ENCODE peak calls at places on chromosomes 5 and 9, in seven cellular contexts. M is cardiac fibroblast, U is mammary epithelial cell, Z is foreskin fibroblast, O is GM23248, S is MM.1S, Y is heart right ventricle. W is an unnamed sample.

GRCh38 chr5:113125371-113125770 is 148.8 kb downstream of the DCP2 start:
- DNase-seq in Y (no peak), S (no peak), U (no peak), Z (no peak), O (no peak), M (no peak), W (no peak)

GRCh38 chr5:113606298-113607134 is 93.0 kb downstream of the YTHDC2 start:
- DNase-seq in S (peak), O (peak), U (peak), M (peak), Z (peak), Y (no peak), W (peak)

GRCh38 chr5:114789773-114790402 is 379.8 kb downstream of the TRIM36 start:
- DNase-seq in Y (no peak), U (peak), O (peak), Z (no peak), S (peak), M (peak), W (peak)

GRCh38 chr5:50623666-50624065 is 42.8 kb upstream of the PARP8 start:
- DNase-seq in Y (no peak), U (peak), M (no peak), Z (no peak), O (no peak), S (no peak), W (no peak)

GRCh38 chr5:84614907-84615306 is 230.2 kb upstream of the EDIL3 start:
- DNase-seq in U (no peak), S (no peak), O (no peak), Z (no peak), Y (no peak), M (no peak), W (no peak)

GRCh38 chr9:81076131-81076530 is 613.2 kb downstream of the TLE1 start:
- DNase-seq in S (no peak), M (no peak), Y (no peak), O (no peak), Z (no peak), U (no peak), W (no peak)

GRCh38 chr5:6118691-6119090 is 259.7 kb downstream of the MED10 start:
- DNase-seq in O (no peak), U (no peak), Y (no peak), M (no peak), S (no peak), Z (no peak), W (no peak)

GRCh38 chr5:134957920-134958608 is 9.6 kb upstream of the CATSPER3 start:
- DNase-seq in U (no peak), Z (no peak), Y (no peak), S (no peak), M (no peak), O (no peak), W (no peak)

GRCh38 chr9:113477058-113477457 is 13.5 kb downstream of the RGS3 start:
- DNase-seq in O (no peak), S (no peak), Z (no peak), U (no peak), M (no peak), Y (no peak), W (no peak)

GRCh38 chr9:95127249-95128176 is 190.0 kb downstream of the FANCC start:
- DNase-seq in O (peak), Z (peak), U (peak), Y (peak), S (peak), M (peak), W (peak)

GRCh38 chr5:122007445-122008010 is 45.8 kb downstream of the SRFBP1 start:
- DNase-seq in U (no peak), Y (no peak), O (no peak), S (no peak), M (no peak), Z (no peak), W (no peak)

GRCh38 chr9:16809912-16810610 is 60.4 kb downstream of the BNC2 start:
- DNase-seq in S (no peak), Z (no peak), U (peak), M (no peak), O (no peak), Y (no peak), W (no peak)

GRCh38 chr9:31542384-31543055 is 841.9 kb upstream of the ACO1 start:
- DNase-seq in M (peak), O (peak), Z (peak), S (peak), U (peak), Y (no peak), W (peak)

GRCh38 chr5:10308844-10309243 is 1.1 kb upstream of the CMBL start:
- DNase-seq in Z (no peak), S (no peak), U (no peak), Y (no peak), O (no peak), M (no peak), W (no peak)

GRCh38 chr5:151772029-151772867 is 494 bp downstream of the G3BP1 start:
- DNase-seq in O (peak), S (peak), Y (peak), U (peak), Z (no peak), M (peak), W (no peak)

GRCh38 chr5:38258319-38259061 is at the start of gene EGFLAM:
- DNase-seq in U (peak), O (peak), Y (peak), M (no peak), S (no peak), Z (peak), W (no peak)

GRCh38 chr5:6710078-6710477 is 3.2 kb upstream of the TENT4A start:
- DNase-seq in M (no peak), U (no peak), Z (no peak), O (no peak), Y (no peak), S (no peak), W (no peak)

GRCh38 chr5:145511351-145511750 is 323.8 kb downstream of the PRELID2 start:
- DNase-seq in S (no peak), Y (no peak), Z (no peak), M (no peak), O (no peak), U (no peak), W (no peak)

GRCh38 chr9:92616199-92617129 is 53.5 kb downstream of the IPPK start:
- DNase-seq in M (peak), U (no peak), S (no peak), O (peak), Y (no peak), Z (no peak), W (no peak)

GRCh38 chr9:138061631-138062030 is 184.0 kb downstream of the CACNA1B start:
- DNase-seq in Z (no peak), Y (no peak), O (no peak), S (no peak), U (no peak), M (no peak), W (no peak)

GRCh38 chr9:16618524-16618923 is 251.9 kb downstream of the BNC2 start:
- DNase-seq in O (peak), S (no peak), M (no peak), Z (no peak), U (no peak), Y (no peak), W (no peak)

GRCh38 chr9:125359011-125359410 is 97.4 kb downstream of the GAPVD1 start:
- DNase-seq in M (no peak), S (no peak), U (no peak), O (no peak), Z (no peak), Y (no peak), W (no peak)

GRCh38 chr9:135500071-135500524 is 384 bp upstream of the MRPS2 start:
- DNase-seq in U (no peak), Y (no peak), Z (no peak), M (peak), O (peak), S (no peak), W (peak)

GRCh38 chr5:53476531-53477480 is 3.6 kb upstream of the FST start:
- DNase-seq in O (no peak), S (no peak), Y (no peak), M (no peak), U (no peak), Z (no peak), W (no peak)

DNA sequence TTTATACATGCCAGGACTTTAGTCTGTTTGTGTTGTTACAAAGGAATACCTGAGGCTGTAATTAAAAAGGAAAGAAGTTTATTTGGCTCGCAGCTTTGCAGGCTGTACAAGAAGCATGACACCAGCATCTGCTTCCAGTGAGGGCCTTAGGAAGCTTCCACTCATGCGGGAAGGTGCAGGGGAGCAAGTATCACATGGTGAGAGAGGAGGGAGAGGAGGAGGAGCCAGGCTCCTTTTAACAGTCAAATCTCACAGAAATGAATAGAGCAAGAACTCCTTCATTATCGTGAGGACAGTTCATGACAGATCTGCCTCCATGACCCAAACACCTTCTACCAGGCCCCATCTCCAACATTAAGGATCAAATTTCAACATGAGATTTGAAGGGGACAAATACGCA is 18.7 kb upstream of the C5orf46 start:
- DNase-seq in M (no peak), Z (no peak), Y (no peak), S (no peak), O (no peak), U (no peak), W (no peak)
- H3K4me3 ChIP-seq in M (no peak), Z (no peak), Y (no peak), S (no peak), O (no peak), U (no peak), W (no peak)

DNA sequence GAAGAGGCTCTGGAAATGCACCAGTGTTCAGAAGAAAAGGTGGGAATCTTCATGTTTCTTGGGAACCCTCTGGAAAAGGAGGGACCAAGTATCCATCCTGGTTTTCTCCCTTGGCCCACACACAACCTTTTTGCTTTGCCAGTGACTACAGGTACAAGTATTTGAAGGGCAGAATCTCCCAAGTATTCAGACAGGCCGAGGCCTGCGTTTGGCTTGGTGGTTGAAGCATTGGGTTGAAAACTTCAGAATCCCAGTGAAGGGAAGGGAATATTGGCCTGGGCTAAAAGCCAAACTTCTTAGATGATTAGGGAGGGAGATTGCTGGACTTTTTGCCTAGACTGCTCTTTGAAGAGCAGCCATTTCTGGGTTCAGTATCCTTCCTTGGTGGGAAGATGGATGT is 71.9 kb downstream of the UBAP1 start:
- DNase-seq in S (no peak), U (peak), O (no peak), Z (no peak), M (no peak), Y (no peak), W (no peak)
- H3K4me3 ChIP-seq in S (no peak), U (no peak), O (no peak), Z (no peak), M (no peak), Y (no peak), W (no peak)

GRCh38 chr9:130556396-130557076 is 22.8 kb upstream of the FUBP3 start:
- DNase-seq in S (no peak), U (no peak), Y (no peak), M (no peak), O (no peak), Z (no peak), W (no peak)
- H3K4me3 ChIP-seq in S (no peak), U (no peak), Y (no peak), M (no peak), O (no peak), Z (no peak), W (no peak)

GRCh38 chr9:122218885-122219855 is 9.6 kb downstream of the LHX6 start:
- DNase-seq in Y (no peak), S (no peak), Z (no peak), M (no peak), U (no peak), O (peak), W (no peak)
- H3K4me3 ChIP-seq in Y (peak), S (no peak), Z (no peak), M (no peak), U (no peak), O (peak), W (peak)

GRCh38 chr9:128276574-128277270 is 646 bp downstream of the SWI5 start:
- DNase-seq in U (peak), Z (no peak), O (peak), M (peak), S (no peak), Y (peak), W (no peak)

GRCh38 chr9:128276008-128276573 is at the start of gene SWI5:
- DNase-seq in S (peak), Z (peak), O (peak), M (peak), U (peak), Y (peak), W (peak)

GRCh38 chr9:128275198-128276007 is at the start of gene GOLGA2:
- DNase-seq in Y (no peak), S (no peak), U (no peak), O (peak), M (peak), Z (peak), W (no peak)

GRCh38 chr9:128271512-128271911 is 4.3 kb downstream of the GOLGA2 start:
- DNase-seq in Z (no peak), O (no peak), Y (no peak), M (no peak), U (no peak), S (no peak), W (no peak)

DNA sequence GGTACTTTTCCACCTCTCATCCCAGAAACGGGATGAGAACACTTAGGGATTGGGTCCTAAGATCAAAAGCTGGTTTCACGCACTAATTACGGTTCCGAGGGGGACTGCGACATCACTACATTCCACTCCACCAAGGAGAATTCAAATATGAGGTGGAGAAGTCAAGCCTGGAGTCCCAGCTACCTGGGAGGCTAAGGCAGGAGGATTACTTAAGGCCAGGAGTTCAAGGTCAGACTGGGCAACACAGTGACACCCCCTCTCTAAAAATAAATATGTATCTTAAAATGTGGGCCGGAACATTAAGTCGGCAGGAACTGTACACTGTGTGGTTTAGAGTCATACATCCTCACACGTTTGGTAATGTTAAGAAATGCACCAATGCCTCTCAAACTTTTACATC is 1.6 kb downstream of the GOLGA2 start:
- DNase-seq in Z (no peak), Y (no peak), M (no peak), O (peak), S (no peak), U (no peak), W (no peak)
- H3K4me3 ChIP-seq in Z (peak), Y (no peak), M (no peak), O (peak), S (no peak), U (peak), W (no peak)

DNA sequence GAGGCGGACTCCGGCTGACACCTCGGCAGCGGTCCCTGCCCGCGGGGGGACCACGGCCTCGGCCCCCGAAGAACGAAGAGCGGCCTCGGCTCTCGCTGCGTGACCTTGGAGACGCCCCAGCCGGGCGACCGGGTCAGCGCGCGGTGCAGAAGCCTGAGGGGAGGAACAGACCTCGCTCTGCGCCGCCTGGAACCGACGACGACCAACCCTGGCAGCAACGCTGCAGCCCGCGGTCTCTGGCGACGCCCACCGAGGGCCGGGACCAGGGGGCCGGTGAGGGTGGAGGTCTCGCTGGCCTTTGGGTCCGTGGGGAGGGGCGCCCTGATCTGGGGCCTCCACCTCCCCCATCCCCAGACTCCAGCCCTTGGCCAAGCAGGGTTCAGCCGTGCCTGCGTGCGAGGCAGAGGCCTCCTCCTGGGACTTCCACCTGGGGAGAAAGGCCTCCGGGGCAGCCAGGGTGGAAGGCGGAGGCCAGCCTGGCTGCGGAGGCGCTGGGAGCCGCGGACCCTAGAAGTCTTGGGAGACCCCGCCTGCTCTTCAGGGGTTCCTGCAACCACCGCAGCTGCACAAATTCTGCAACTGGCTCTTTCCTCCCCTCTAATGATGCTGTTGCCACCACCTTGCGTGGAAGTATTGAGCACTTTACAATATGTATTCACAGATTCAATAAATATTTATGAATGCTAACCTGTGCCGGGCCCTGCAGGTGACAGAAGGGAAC is 44.3 kb upstream of the SLC12A7 start:
- DNase-seq in Z (no peak), Y (no peak), S (no peak), O (no peak), U (no peak), M (no peak), W (no peak)
- H3K4me3 ChIP-seq in Z (no peak), Y (no peak), S (no peak), O (no peak), U (no peak), M (no peak), W (no peak)

W was measured in Jurkat, Clone E6-1.